ENCODE peak calls at places on chromosomes 13 and 19, in seven cellular contexts. One of them, this sample, is unnamed.

GRCh38 chr13:99359493-99359892 is 52.3 kb upstream of the GPR183 start:
- DNase-seq in brain microvascular endothelial cell: no peak
- DNase-seq in mucosa of descending colon: no peak
- DNase-seq in psoas muscle: no peak
- DNase-seq in Panc1: no peak
- DNase-seq in BJ: no peak
- DNase-seq in sigmoid colon: no peak
- DNase-seq in this sample: no peak

GRCh38 chr13:67464154-67464553 is 234.0 kb upstream of the PCDH9 start:
- DNase-seq in mucosa of descending colon: no peak
- DNase-seq in brain microvascular endothelial cell: no peak
- DNase-seq in sigmoid colon: no peak
- DNase-seq in psoas muscle: no peak
- DNase-seq in BJ: no peak
- DNase-seq in Panc1: no peak
- DNase-seq in this sample: no peak

GRCh38 chr19:1168877-1169791 is 4.9 kb downstream of the SBNO2 start:
- DNase-seq in BJ: no peak
- DNase-seq in brain microvascular endothelial cell: peak; percentile 72
- DNase-seq in mucosa of descending colon: no peak
- DNase-seq in psoas muscle: peak; percentile 75
- DNase-seq in sigmoid colon: peak; percentile 80
- DNase-seq in Panc1: no peak
- DNase-seq in this sample: peak; percentile 81

GRCh38 chr13:62176051-62176450 is 760.4 kb upstream of the PCDH20 start:
- DNase-seq in BJ: no peak
- DNase-seq in mucosa of descending colon: no peak
- DNase-seq in sigmoid colon: no peak
- DNase-seq in Panc1: no peak
- DNase-seq in psoas muscle: no peak
- DNase-seq in brain microvascular endothelial cell: no peak
- DNase-seq in this sample: no peak

GRCh38 chr13:102798653-102799543 is at the start of the genes BIVM and POGLUT2:
- DNase-seq in psoas muscle: peak; percentile 91
- DNase-seq in mucosa of descending colon: peak; percentile 92
- DNase-seq in brain microvascular endothelial cell: peak; percentile 95
- DNase-seq in sigmoid colon: peak; percentile 96
- DNase-seq in BJ: peak; percentile 55
- DNase-seq in Panc1: peak; percentile 52
- DNase-seq in this sample: peak; percentile 88

GRCh38 chr19:23439623-23440022 is 44.4 kb upstream of the ZNF91 start:
- DNase-seq in sigmoid colon: no peak
- DNase-seq in mucosa of descending colon: no peak
- DNase-seq in brain microvascular endothelial cell: no peak
- DNase-seq in psoas muscle: no peak
- DNase-seq in BJ: no peak
- DNase-seq in Panc1: no peak
- DNase-seq in this sample: no peak

GRCh38 chr19:15115762-15116615 is 8.8 kb downstream of the SYDE1 start:
- DNase-seq in mucosa of descending colon: no peak
- DNase-seq in psoas muscle: no peak
- DNase-seq in sigmoid colon: no peak
- DNase-seq in Panc1: no peak
- DNase-seq in BJ: no peak
- DNase-seq in brain microvascular endothelial cell: no peak
- DNase-seq in this sample: no peak

GRCh38 chr19:55091955-55092354 is 16.3 kb downstream of the EPS8L1 start:
- DNase-seq in psoas muscle: peak; percentile 13
- DNase-seq in brain microvascular endothelial cell: no peak
- DNase-seq in Panc1: no peak
- DNase-seq in mucosa of descending colon: no peak
- DNase-seq in sigmoid colon: no peak
- DNase-seq in BJ: no peak
- DNase-seq in this sample: no peak

GRCh38 chr19:23762548-23762883 is 3.8 kb upstream of the ZNF681 start:
- DNase-seq in sigmoid colon: no peak
- DNase-seq in mucosa of descending colon: no peak
- DNase-seq in brain microvascular endothelial cell: no peak
- DNase-seq in BJ: no peak
- DNase-seq in Panc1: no peak
- DNase-seq in psoas muscle: no peak
- DNase-seq in this sample: no peak

GRCh38 chr13:49022472-49023144 is 46.9 kb downstream of the FNDC3A start:
- DNase-seq in sigmoid colon: no peak
- DNase-seq in mucosa of descending colon: no peak
- DNase-seq in psoas muscle: no peak
- DNase-seq in brain microvascular endothelial cell: no peak
- DNase-seq in Panc1: no peak
- DNase-seq in BJ: peak; percentile 13
- DNase-seq in this sample: peak; percentile 63

GRCh38 chr19:43575955-43576451 is 402 bp downstream of the PINLYP start:
- DNase-seq in sigmoid colon: no peak
- DNase-seq in BJ: no peak
- DNase-seq in mucosa of descending colon: no peak
- DNase-seq in Panc1: no peak
- DNase-seq in psoas muscle: no peak
- DNase-seq in brain microvascular endothelial cell: no peak
- DNase-seq in this sample: no peak

GRCh38 chr19:19563348-19563848 is 25.3 kb downstream of the CILP2 start:
- DNase-seq in mucosa of descending colon: no peak
- DNase-seq in Panc1: no peak
- DNase-seq in brain microvascular endothelial cell: no peak
- DNase-seq in psoas muscle: no peak
- DNase-seq in BJ: no peak
- DNase-seq in sigmoid colon: no peak
- DNase-seq in this sample: no peak

GRCh38 chr19:14006766-14007562 is 844 bp upstream of the RFX1 start:
- DNase-seq in Panc1: no peak
- DNase-seq in BJ: no peak
- DNase-seq in psoas muscle: peak; percentile 90
- DNase-seq in mucosa of descending colon: no peak
- DNase-seq in sigmoid colon: no peak
- DNase-seq in brain microvascular endothelial cell: peak; percentile 16
- DNase-seq in this sample: no peak

GRCh38 chr19:12773571-12773970 is 1.8 kb downstream of the HOOK2 start:
- DNase-seq in mucosa of descending colon: no peak
- DNase-seq in brain microvascular endothelial cell: no peak
- DNase-seq in psoas muscle: no peak
- DNase-seq in Panc1: no peak
- DNase-seq in BJ: no peak
- DNase-seq in sigmoid colon: no peak
- DNase-seq in this sample: no peak
- TF ChIP-seq CTCF in mucosa of descending colon: no peak
- TF ChIP-seq CTCF in brain microvascular endothelial cell: peak; percentile 62
- TF ChIP-seq CTCF in psoas muscle: peak; percentile 46
- TF ChIP-seq CTCF in Panc1: peak; percentile 57
- TF ChIP-seq CTCF in BJ: peak; percentile 60
- TF ChIP-seq CTCF in sigmoid colon: no peak
- TF ChIP-seq CTCF in this sample: peak; percentile 38

GRCh38 chr19:9431475-9431874 is 3.9 kb downstream of the ZNF266 start:
- DNase-seq in psoas muscle: no peak
- DNase-seq in mucosa of descending colon: peak; percentile 55
- DNase-seq in Panc1: peak; percentile 12
- DNase-seq in brain microvascular endothelial cell: peak; percentile 50
- DNase-seq in sigmoid colon: no peak
- DNase-seq in BJ: no peak
- DNase-seq in this sample: peak; percentile 9

GRCh38 chr19:9430444-9430843 is 4.9 kb downstream of the ZNF266 start:
- DNase-seq in psoas muscle: no peak
- DNase-seq in sigmoid colon: no peak
- DNase-seq in mucosa of descending colon: no peak
- DNase-seq in BJ: no peak
- DNase-seq in brain microvascular endothelial cell: no peak
- DNase-seq in Panc1: no peak
- DNase-seq in this sample: no peak

GRCh38 chr19:9435279-9436268 is at the start of gene ZNF266:
- DNase-seq in mucosa of descending colon: peak; percentile 94
- DNase-seq in Panc1: peak; percentile 70
- DNase-seq in psoas muscle: peak; percentile 90
- DNase-seq in BJ: peak; percentile 28
- DNase-seq in sigmoid colon: peak; percentile 94
- DNase-seq in brain microvascular endothelial cell: peak; percentile 90
- DNase-seq in this sample: peak; percentile 79

DNA sequence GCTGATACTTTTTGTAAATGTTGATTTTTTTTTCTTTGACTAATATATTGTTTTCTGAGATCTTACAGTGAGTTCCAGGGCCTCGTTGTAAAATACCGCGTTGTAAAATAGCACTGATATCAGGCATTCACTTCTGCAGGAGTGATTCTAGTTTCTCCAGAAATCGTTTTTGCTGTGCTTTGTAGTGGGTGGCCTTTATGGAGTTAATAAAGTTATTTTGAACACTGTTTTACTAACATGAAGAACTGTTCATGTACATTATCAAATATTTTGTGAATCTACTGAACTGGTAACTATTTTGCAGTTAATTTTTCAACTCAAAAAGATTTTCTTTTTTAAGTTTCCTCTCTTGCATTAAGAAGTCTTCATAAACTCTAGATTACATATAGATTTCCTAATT is 985 bp upstream of the ZNF266 start:
- DNase-seq in sigmoid colon: no peak
- DNase-seq in brain microvascular endothelial cell: no peak
- DNase-seq in BJ: no peak
- DNase-seq in psoas muscle: no peak
- DNase-seq in Panc1: no peak
- DNase-seq in mucosa of descending colon: no peak
- DNase-seq in this sample: no peak
- H3K4me3 ChIP-seq in sigmoid colon: no peak overlapping the region
- H3K4me3 ChIP-seq in brain microvascular endothelial cell: no peak overlapping the region
- H3K4me3 ChIP-seq in BJ: peak overlapping the region; percentile 77
- H3K4me3 ChIP-seq in psoas muscle: peak overlapping the region; percentile 82
- H3K4me3 ChIP-seq in Panc1: peak overlapping the region; percentile 86
- H3K4me3 ChIP-seq in mucosa of descending colon: no peak overlapping the region
- H3K4me3 ChIP-seq in this sample: no peak overlapping the region

GRCh38 chr19:39971380-39971841 is 446 bp downstream of the PSMC4 start:
- DNase-seq in mucosa of descending colon: no peak
- DNase-seq in BJ: no peak
- DNase-seq in brain microvascular endothelial cell: peak; percentile 16
- DNase-seq in Panc1: no peak
- DNase-seq in sigmoid colon: peak; percentile 70
- DNase-seq in psoas muscle: no peak
- DNase-seq in this sample: peak; percentile 1

GRCh38 chr19:39969681-39970423 is 1.1 kb upstream of the PSMC4 start:
- DNase-seq in mucosa of descending colon: no peak
- DNase-seq in sigmoid colon: no peak
- DNase-seq in BJ: no peak
- DNase-seq in psoas muscle: no peak
- DNase-seq in brain microvascular endothelial cell: no peak
- DNase-seq in Panc1: no peak
- DNase-seq in this sample: no peak

GRCh38 chr19:39970674-39971379 is at the start of gene PSMC4:
- DNase-seq in sigmoid colon: peak; percentile 99
- DNase-seq in BJ: peak; percentile 96
- DNase-seq in brain microvascular endothelial cell: peak; percentile 99
- DNase-seq in psoas muscle: peak; percentile 97
- DNase-seq in mucosa of descending colon: peak; percentile 98
- DNase-seq in Panc1: peak; percentile 100
- DNase-seq in this sample: peak; percentile 98

GRCh38 chr19:39970424-39970673 is 616 bp upstream of the PSMC4 start:
- DNase-seq in mucosa of descending colon: no peak
- DNase-seq in Panc1: no peak
- DNase-seq in BJ: no peak
- DNase-seq in brain microvascular endothelial cell: no peak
- DNase-seq in psoas muscle: no peak
- DNase-seq in sigmoid colon: no peak
- DNase-seq in this sample: peak; percentile 36

GRCh38 chr19:39974377-39975155 is 3.6 kb downstream of the PSMC4 start:
- DNase-seq in brain microvascular endothelial cell: no peak
- DNase-seq in mucosa of descending colon: no peak
- DNase-seq in BJ: no peak
- DNase-seq in sigmoid colon: no peak
- DNase-seq in Panc1: no peak
- DNase-seq in psoas muscle: no peak
- DNase-seq in this sample: no peak
- H3K36me3 ChIP-seq in brain microvascular endothelial cell: peaks cover 59% of the 10 kb centered on the region
- H3K36me3 ChIP-seq in mucosa of descending colon: peaks cover 15% of the 10 kb centered on the region
- H3K36me3 ChIP-seq in BJ: peaks cover 24% of the 10 kb centered on the region
- H3K36me3 ChIP-seq in sigmoid colon: peaks cover 32% of the 10 kb centered on the region
- H3K36me3 ChIP-seq in Panc1: peaks cover 61% of the 10 kb centered on the region
- H3K36me3 ChIP-seq in psoas muscle: peaks cover 76% of the 10 kb centered on the region
- H3K36me3 ChIP-seq in this sample: peaks cover 20% of the 10 kb centered on the region

GRCh38 chr19:33806434-33806881 is 9.8 kb downstream of the KCTD15 start:
- DNase-seq in mucosa of descending colon: peak; percentile 66
- DNase-seq in brain microvascular endothelial cell: no peak
- DNase-seq in Panc1: no peak
- DNase-seq in psoas muscle: no peak
- DNase-seq in BJ: no peak
- DNase-seq in sigmoid colon: no peak
- DNase-seq in this sample: peak; percentile 52

GRCh38 chr19:33809960-33810359 is 13.3 kb downstream of the KCTD15 start:
- DNase-seq in sigmoid colon: no peak
- DNase-seq in mucosa of descending colon: no peak
- DNase-seq in psoas muscle: no peak
- DNase-seq in Panc1: no peak
- DNase-seq in BJ: no peak
- DNase-seq in brain microvascular endothelial cell: no peak
- DNase-seq in this sample: no peak

GRCh38 chr19:33805840-33806433 is 9.3 kb downstream of the KCTD15 start:
- DNase-seq in sigmoid colon: no peak
- DNase-seq in mucosa of descending colon: no peak
- DNase-seq in Panc1: no peak
- DNase-seq in psoas muscle: no peak
- DNase-seq in BJ: no peak
- DNase-seq in brain microvascular endothelial cell: no peak
- DNase-seq in this sample: no peak

GRCh38 chr19:33810821-33811220 is 14.2 kb downstream of the KCTD15 start:
- DNase-seq in BJ: no peak
- DNase-seq in mucosa of descending colon: no peak
- DNase-seq in sigmoid colon: peak; percentile 51
- DNase-seq in brain microvascular endothelial cell: no peak
- DNase-seq in Panc1: no peak
- DNase-seq in psoas muscle: no peak
- DNase-seq in this sample: no peak

DNA sequence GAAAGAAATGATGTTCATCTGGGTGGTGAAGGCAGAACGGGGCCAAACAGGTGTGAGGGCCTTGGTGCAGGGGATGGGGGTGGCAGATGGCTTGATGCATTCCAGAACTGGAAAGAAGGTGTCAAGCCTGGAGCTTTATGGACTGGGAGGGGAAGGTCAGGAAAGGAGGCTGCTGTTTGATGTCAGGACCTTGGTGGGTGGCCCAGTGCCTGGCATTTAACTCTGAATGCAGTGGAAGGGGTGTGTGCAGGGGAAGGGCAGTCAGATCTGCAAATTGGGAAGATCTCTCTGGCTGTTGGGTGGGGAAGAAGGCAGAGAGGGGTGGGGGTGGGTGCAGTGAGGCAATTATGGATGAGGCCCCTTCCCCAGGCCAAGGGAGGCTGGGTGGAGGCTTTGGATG is 11.7 kb downstream of the KCTD15 start:
- DNase-seq in sigmoid colon: no peak
- DNase-seq in Panc1: no peak
- DNase-seq in BJ: no peak
- DNase-seq in psoas muscle: no peak
- DNase-seq in mucosa of descending colon: no peak
- DNase-seq in brain microvascular endothelial cell: no peak
- DNase-seq in this sample: no peak
- TF ChIP-seq CTCF in sigmoid colon: no peak
- TF ChIP-seq CTCF in Panc1: no peak
- TF ChIP-seq CTCF in BJ: no peak
- TF ChIP-seq CTCF in psoas muscle: no peak
- TF ChIP-seq CTCF in mucosa of descending colon: no peak
- TF ChIP-seq CTCF in brain microvascular endothelial cell: no peak
- TF ChIP-seq CTCF in this sample: no peak

This sample was measured in bronchial epithelial cell.